ENCODE peak calls at places on chromosomes 2 and 18, in eight cellular contexts. M is skeletal muscle cell; D is neuronal stem cell; Y is CD8-positive, alpha-beta memory T cell; X is GM23248; A is fibroblast of pulmonary artery; Q is HFF-Myc; E is fibroblast of mammary gland. N is an unnamed sample.

GRCh38 chr2:209629622-209630021 is 142.0 kb upstream of the UNC80 start:
- DNase-seq in Q (no peak), Y (no peak), M (peak), X (peak), E (peak), D (no peak), A (peak), N (peak)

GRCh38 chr2:171287606-171288005 is 126.9 kb upstream of the TLK1 start:
- DNase-seq in M (peak), A (peak), Y (no peak), D (no peak), X (no peak), Q (no peak), E (no peak), N (peak)

GRCh38 chr18:12434541-12434929 is 26.8 kb downstream of the PRELID3A start:
- DNase-seq in A (no peak), X (no peak), E (no peak), D (no peak), M (no peak), Y (no peak), Q (no peak), N (no peak)

GRCh38 chr2:218252509-218253247 is 8.1 kb upstream of the GPBAR1 start:
- DNase-seq in X (peak), A (no peak), Y (no peak), M (no peak), D (no peak), Q (no peak), E (peak), N (peak)

GRCh38 chr18:79493211-79493800 is 97.6 kb downstream of the NFATC1 start:
- DNase-seq in E (no peak), D (no peak), A (no peak), Q (no peak), M (no peak), Y (no peak), X (no peak), N (no peak)

GRCh38 chr2:67565761-67566160 is 168.6 kb downstream of the ETAA1 start:
- DNase-seq in M (peak), E (peak), A (peak), X (peak), Q (peak), D (no peak), Y (no peak), N (peak)

GRCh38 chr2:217756375-217757107 is 246.3 kb downstream of the TNS1 start:
- DNase-seq in D (peak), A (peak), E (peak), M (no peak), X (peak), Q (no peak), Y (peak), N (peak)

GRCh38 chr18:74392323-74392722 is 64.8 kb downstream of the DIPK1C start:
- DNase-seq in Q (no peak), M (no peak), X (no peak), Y (no peak), E (no peak), D (no peak), A (no peak), N (no peak)

GRCh38 chr2:26562811-26563645 is 78.1 kb downstream of the CIB4 start:
- DNase-seq in Y (no peak), X (peak), M (no peak), D (no peak), A (peak), E (peak), Q (no peak), N (peak)

GRCh38 chr2:239881031-239881471 is 144.1 kb downstream of the NDUFA10 start:
- DNase-seq in E (no peak), X (no peak), A (no peak), M (no peak), Q (no peak), D (no peak), Y (no peak), N (no peak)

GRCh38 chr2:67290451-67290991 is 106.6 kb upstream of the ETAA1 start:
- DNase-seq in A (peak), Y (no peak), E (peak), M (peak), X (peak), D (no peak), Q (peak), N (peak)

GRCh38 chr18:23872701-23873550 is 141.6 kb upstream of the TTC39C start:
- DNase-seq in D (no peak), A (no peak), M (no peak), X (no peak), Q (no peak), E (no peak), Y (peak), N (no peak)

GRCh38 chr2:145563752-145564615 is 1044.1 kb upstream of the ZEB2 start:
- DNase-seq in A (no peak), M (peak), Y (no peak), D (no peak), X (no peak), Q (no peak), E (peak), N (peak)

GRCh38 chr2:112724611-112725525 is 4.0 kb downstream of the NT5DC4 start:
- DNase-seq in E (no peak), X (peak), A (no peak), Q (no peak), D (no peak), M (no peak), Y (no peak), N (no peak)

GRCh38 chr2:240787521-240788472 is 32.2 kb downstream of the KIF1A start:
- DNase-seq in A (no peak), M (no peak), D (no peak), E (no peak), X (no peak), Q (no peak), Y (no peak), N (no peak)

GRCh38 chr2:28991021-28991420 is 9.9 kb downstream of the TOGARAM2 start:
- DNase-seq in D (no peak), A (peak), Q (no peak), Y (no peak), M (no peak), X (peak), E (peak), N (peak)

GRCh38 chr18:79523738-79524180 is 128.0 kb downstream of the NFATC1 start:
- DNase-seq in Q (no peak), E (no peak), A (no peak), M (no peak), Y (peak), D (no peak), X (no peak), N (no peak)

GRCh38 chr2:20139828-20140227 is 85.1 kb downstream of the SDC1 start:
- DNase-seq in E (no peak), X (no peak), Y (no peak), Q (no peak), M (no peak), D (no peak), A (no peak), N (no peak)

GRCh38 chr2:45256867-45257641 is 247.8 kb upstream of the SIX2 start:
- DNase-seq in Y (no peak), A (no peak), M (no peak), Q (no peak), E (no peak), D (no peak), X (no peak), N (no peak)

GRCh38 chr2:158359846-158360245 is 96.7 kb downstream of the CCDC148 start:
- DNase-seq in M (no peak), A (peak), D (peak), Y (no peak), E (no peak), Q (no peak), X (peak), N (no peak)

GRCh38 chr2:212984129-212984528 is 167.3 kb downstream of the IKZF2 start:
- DNase-seq in Q (no peak), Y (no peak), E (no peak), M (peak), A (no peak), X (no peak), D (no peak), N (no peak)

DNA sequence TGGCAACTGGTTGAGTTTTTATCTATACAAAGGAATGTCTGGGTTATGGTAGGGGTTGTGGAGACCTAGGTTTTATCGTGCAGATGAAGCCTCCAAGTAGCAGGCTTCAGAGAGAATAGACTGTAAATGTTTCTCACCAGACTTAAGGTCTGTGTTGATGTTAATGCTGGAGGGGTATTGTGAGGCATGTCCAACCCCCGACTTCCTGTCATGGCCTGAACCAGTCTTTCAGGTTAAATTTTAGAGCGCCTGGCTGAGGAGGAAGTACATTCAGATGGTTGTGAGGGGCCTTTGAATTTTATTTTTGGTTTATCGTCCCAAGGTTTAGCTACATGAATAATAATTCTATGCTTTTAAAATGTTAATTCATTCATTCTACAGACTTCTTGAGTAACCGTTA is 435.1 kb downstream of the DLGAP1 start:
- DNase-seq in E (no peak), X (no peak), Y (no peak), M (no peak), D (no peak), Q (no peak), A (no peak), N (no peak)
- H3K4me3 ChIP-seq in E (no peak), X (no peak), Y (no peak), M (no peak), D (no peak), Q (no peak), A (no peak), N (no peak)

GRCh38 chr2:9018109-9018508 is 14.6 kb upstream of the MBOAT2 start:
- DNase-seq in Y (no peak), E (no peak), A (no peak), D (no peak), Q (no peak), M (no peak), X (no peak), N (peak)
- H3K4me3 ChIP-seq in Y (no peak), E (no peak), A (no peak), D (no peak), Q (no peak), M (no peak), X (no peak), N (no peak)

GRCh38 chr2:190722061-190722759 is 73.3 kb downstream of the NAB1 start:
- DNase-seq in E (no peak), D (no peak), Y (no peak), X (no peak), Q (no peak), M (no peak), A (peak), N (peak)
- H3K4me3 ChIP-seq in E (no peak), D (no peak), Y (no peak), X (no peak), Q (no peak), M (no peak), A (no peak), N (no peak)

GRCh38 chr2:143607446-143608110 is 478.4 kb downstream of the ARHGAP15 start:
- DNase-seq in Y (no peak), Q (no peak), M (no peak), X (peak), D (no peak), A (peak), E (peak), N (no peak)
- H3K4me3 ChIP-seq in Y (no peak), Q (no peak), M (no peak), X (no peak), D (no peak), A (no peak), E (no peak), N (no peak)

GRCh38 chr18:4806342-4806741 is 351.2 kb upstream of the DLGAP1 start:
- DNase-seq in A (no peak), E (no peak), M (no peak), Q (no peak), Y (no peak), D (no peak), X (no peak), N (no peak)
- H3K4me3 ChIP-seq in A (no peak), E (no peak), M (no peak), Q (no peak), Y (no peak), D (no peak), X (no peak), N (no peak)

DNA sequence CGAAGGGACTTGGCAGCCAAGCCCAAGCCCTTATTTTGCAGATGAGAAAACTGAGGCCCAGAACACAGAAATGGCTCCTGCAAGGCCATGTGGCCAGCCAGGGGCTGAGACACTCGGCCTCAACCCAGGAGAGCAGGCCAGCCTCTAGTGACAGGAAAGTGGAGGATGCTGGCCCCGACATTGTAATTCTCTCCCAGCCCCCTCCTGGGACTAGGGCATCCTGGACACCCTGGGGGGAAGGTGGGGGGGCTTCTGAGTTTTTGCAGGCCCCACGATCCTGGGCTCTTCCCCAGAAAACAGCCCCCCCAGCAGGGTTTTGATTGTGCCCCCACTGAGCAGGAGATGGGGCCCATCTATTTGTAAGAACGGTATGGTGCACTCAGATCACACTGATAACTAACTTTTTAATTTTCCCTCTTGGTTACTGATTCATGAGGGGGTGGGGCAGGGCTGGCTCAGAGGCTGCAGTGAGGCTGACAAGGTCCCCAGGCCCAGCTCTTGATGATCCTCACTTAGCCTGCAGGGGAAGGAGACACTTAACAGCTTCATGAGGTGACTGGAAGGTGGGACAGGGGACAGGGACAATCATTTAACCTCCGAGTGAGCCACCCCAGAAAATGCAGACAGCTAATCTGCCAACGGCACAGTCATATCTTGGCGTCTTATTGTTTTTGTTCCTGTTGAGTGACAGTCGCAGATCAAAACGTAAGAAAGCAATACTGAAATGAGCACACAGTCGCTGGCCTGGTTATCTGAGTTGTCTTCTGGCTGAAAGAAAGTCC is 18.9 kb downstream of the SMAD7 start:
- DNase-seq in M (no peak), D (no peak), X (peak), A (peak), E (no peak), Q (no peak), Y (no peak), N (no peak)
- H3K4me3 ChIP-seq in M (no peak), D (no peak), X (peak), A (no peak), E (no peak), Q (no peak), Y (no peak), N (peak)

GRCh38 chr2:25236736-25237135 is 68.4 kb upstream of the POMC start:
- DNase-seq in D (no peak), A (no peak), Q (no peak), Y (no peak), X (no peak), M (no peak), E (no peak), N (no peak)
- H3K4me3 ChIP-seq in D (no peak), A (no peak), Q (no peak), Y (no peak), X (no peak), M (no peak), E (no peak), N (no peak)

GRCh38 chr2:241902357-241902991 is 32.9 kb downstream of the RTP5 start:
- DNase-seq in A (no peak), Q (no peak), X (no peak), Y (no peak), M (no peak), E (no peak), D (no peak), N (no peak)
- H3K4me3 ChIP-seq in A (no peak), Q (no peak), X (no peak), Y (no peak), M (no peak), E (no peak), D (no peak), N (no peak)

GRCh38 chr2:135820003-135820618 is 16.9 kb downstream of the LCT start:
- DNase-seq in E (peak), D (no peak), A (no peak), Q (no peak), M (no peak), Y (peak), X (peak), N (no peak)
- H3K4me3 ChIP-seq in E (no peak), D (no peak), A (no peak), Q (no peak), M (no peak), Y (no peak), X (no peak), N (no peak)

DNA sequence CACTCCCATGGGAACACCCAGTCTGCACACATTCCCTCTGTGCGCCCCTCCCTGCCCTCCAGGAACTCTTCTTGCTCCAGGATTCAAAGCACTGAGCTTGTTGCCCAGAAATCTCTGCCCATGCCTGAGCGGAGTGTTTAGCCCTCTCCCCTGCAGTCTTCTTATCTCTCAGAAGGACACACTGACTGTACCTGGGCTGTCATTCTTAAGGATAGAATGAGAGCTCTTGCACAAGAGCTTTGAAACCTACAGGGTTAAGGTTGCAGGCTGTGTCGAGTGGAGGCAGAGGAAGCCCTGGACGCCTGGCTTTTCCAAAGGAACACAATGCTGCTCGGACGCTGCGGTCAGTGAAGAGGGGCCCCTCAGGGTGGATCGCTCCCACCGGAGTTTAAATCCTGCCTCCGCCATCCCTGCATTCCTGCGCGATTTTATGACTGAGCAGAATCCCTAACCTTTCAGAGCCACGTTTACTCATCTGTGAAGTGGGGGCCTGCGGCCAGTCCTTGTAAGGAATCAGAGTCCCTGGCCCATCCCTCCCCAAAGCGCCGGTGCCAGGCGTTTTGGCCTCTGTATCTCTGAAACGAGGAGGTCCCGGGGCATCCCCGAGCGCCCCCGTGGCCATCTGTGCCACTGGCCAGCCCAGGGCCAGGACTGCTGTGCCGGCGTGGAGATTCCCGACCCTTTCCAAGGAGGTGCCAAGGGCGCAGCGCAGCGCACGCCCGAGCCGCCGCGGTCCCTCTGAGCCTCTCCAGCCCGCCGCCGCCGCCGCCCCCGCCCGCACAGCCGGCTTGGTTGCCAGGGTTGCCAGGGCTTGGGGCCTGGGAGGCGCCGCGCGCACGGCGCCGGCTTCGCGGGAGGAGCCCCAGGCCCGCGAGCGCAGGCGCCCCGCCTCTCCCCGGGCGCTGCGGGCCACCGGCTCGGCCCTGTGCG is 58.9 kb downstream of the FAM168B start:
- DNase-seq in E (no peak), M (no peak), X (peak), Y (no peak), D (peak), A (no peak), Q (no peak), N (peak)
- H3K4me3 ChIP-seq in E (no peak), M (peak), X (peak), Y (peak), D (peak), A (peak), Q (peak), N (peak)

N was measured in fibroblast of the aortic adventitia.